ENCODE peak calls at places on chromosomes 3 and 15, in seven cellular contexts. I is chondrocyte; K is astrocyte of the spinal cord; S is CD4-positive, alpha-beta T cell; E is hepatocyte; Z is psoas muscle; U is heart left ventricle. O is an unnamed sample.

GRCh38 chr3:197038604-197039003 is 9.0 kb upstream of the MELTF start:
- DNase-seq in Z (no peak), E (no peak), I (no peak), S (no peak), K (no peak), U (no peak), O (no peak)

GRCh38 chr15:59622289-59622688 is 10.7 kb downstream of the GCNT3 start:
- DNase-seq in I (no peak), S (peak), E (peak), U (no peak), Z (no peak), K (peak), O (no peak)

GRCh38 chr3:17905996-17906395 is 163.6 kb upstream of the TBC1D5 start:
- DNase-seq in U (no peak), E (no peak), I (no peak), S (no peak), K (peak), Z (no peak), O (no peak)

GRCh38 chr3:185658504-185658912 is 72.4 kb downstream of the SENP2 start:
- DNase-seq in I (no peak), E (peak), S (no peak), Z (peak), U (no peak), K (peak), O (peak)

GRCh38 chr15:95996494-95996893 is 334.0 kb upstream of the NR2F2 start:
- DNase-seq in S (no peak), I (no peak), U (no peak), Z (no peak), K (peak), E (no peak), O (no peak)

GRCh38 chr3:109339714-109340648 is 2.6 kb upstream of the DPPA4 start:
- DNase-seq in K (no peak), U (no peak), S (no peak), Z (no peak), I (no peak), E (no peak), O (no peak)

GRCh38 chr3:57402675-57403074 is 110.2 kb upstream of the ASB14 start:
- DNase-seq in K (no peak), U (no peak), S (no peak), Z (no peak), I (no peak), E (no peak), O (no peak)

GRCh38 chr3:134904333-134904771 is 109.3 kb downstream of the EPHB1 start:
- DNase-seq in Z (no peak), I (no peak), K (no peak), E (no peak), U (no peak), S (no peak), O (no peak)

GRCh38 chr15:75578206-75578947 is 738 bp downstream of the PTPN9 start:
- DNase-seq in I (no peak), U (peak), E (peak), S (peak), K (no peak), Z (peak), O (peak)

GRCh38 chr3:44016818-44017217 is 224.9 kb upstream of the TOPAZ1 start:
- DNase-seq in E (no peak), K (no peak), U (no peak), Z (no peak), I (no peak), S (no peak), O (no peak)

GRCh38 chr3:192570757-192571156 is 156.6 kb downstream of the FGF12 start:
- DNase-seq in S (no peak), E (no peak), I (no peak), U (peak), K (peak), Z (no peak), O (no peak)

GRCh38 chr3:192573240-192573639 is 154.1 kb downstream of the FGF12 start:
- DNase-seq in S (no peak), E (no peak), K (no peak), I (no peak), Z (no peak), U (no peak), O (no peak)

GRCh38 chr3:192570315-192570714 is 157.0 kb downstream of the FGF12 start:
- DNase-seq in I (no peak), Z (no peak), S (no peak), U (no peak), K (no peak), E (no peak), O (no peak)

GRCh38 chr3:192566706-192567290 is 160.5 kb downstream of the FGF12 start:
- DNase-seq in U (peak), Z (peak), S (peak), E (peak), K (peak), I (peak), O (peak)

GRCh38 chr3:192571197-192571791 is 156.0 kb downstream of the FGF12 start:
- DNase-seq in Z (peak), U (peak), E (no peak), I (peak), K (peak), S (no peak), O (peak)
- TF ChIP-seq CTCF in Z (no peak), U (no peak), E (no peak), I (no peak), K (no peak), S (no peak), O (no peak)

DNA sequence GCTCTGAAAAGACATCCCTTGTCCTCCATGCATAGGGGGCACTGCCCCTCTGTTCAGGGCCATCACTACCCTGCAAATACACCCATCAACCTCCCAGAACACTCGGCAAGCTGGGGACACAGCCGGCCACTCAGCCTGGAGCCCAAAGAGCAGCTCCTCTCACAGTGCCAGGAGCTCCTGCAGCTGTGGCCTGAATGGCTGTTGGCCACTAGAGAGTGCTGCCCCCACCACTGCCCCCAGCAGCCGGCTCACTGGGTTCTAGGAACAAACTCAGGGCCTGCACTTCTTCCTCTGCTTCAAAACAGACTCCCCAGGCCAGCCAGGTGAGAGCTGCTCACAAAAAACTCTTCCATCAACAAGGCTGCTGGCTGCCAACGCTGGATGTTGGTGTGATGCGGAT is 90.1 kb downstream of the GABRB3 start:
- DNase-seq in U (no peak), K (no peak), I (no peak), Z (no peak), S (no peak), E (no peak), O (peak)
- TF ChIP-seq CTCF in U (no peak), K (no peak), I (no peak), Z (no peak), S (no peak), E (no peak), O (no peak)

GRCh38 chr3:114445233-114445632 is 151.4 kb downstream of the TIGIT start:
- DNase-seq in I (no peak), S (no peak), K (no peak), E (no peak), U (no peak), Z (no peak), O (no peak)

GRCh38 chr3:114447950-114448479 is 154.2 kb downstream of the TIGIT start:
- DNase-seq in Z (no peak), K (no peak), E (no peak), S (no peak), U (no peak), I (no peak), O (no peak)

GRCh38 chr3:114449271-114450007 is 155.6 kb downstream of the TIGIT start:
- DNase-seq in U (no peak), K (peak), Z (no peak), S (no peak), I (no peak), E (no peak), O (no peak)

GRCh38 chr3:114446605-114447004 is 152.8 kb downstream of the TIGIT start:
- DNase-seq in Z (no peak), K (no peak), S (no peak), U (no peak), E (no peak), I (no peak), O (no peak)

GRCh38 chr3:114447545-114447944 is 153.7 kb downstream of the TIGIT start:
- DNase-seq in U (no peak), K (no peak), E (no peak), S (no peak), I (no peak), Z (no peak), O (no peak)
- TF ChIP-seq CTCF in U (no peak), K (no peak), E (peak), S (no peak), I (no peak), Z (no peak), O (no peak)

GRCh38 chr3:102142379-102143058 is 292.3 kb upstream of the ZPLD1 start:
- DNase-seq in E (no peak), U (no peak), I (no peak), Z (no peak), K (no peak), S (no peak), O (no peak)
- TF ChIP-seq CTCF in E (no peak), U (no peak), I (no peak), Z (no peak), K (no peak), S (no peak), O (no peak)